ENCODE peak calls at places on chromosomes 16 and 17, in six cellular contexts. S is H9, J is heart left ventricle, D is mucosa of descending colon, P is fibroblast of lung, I is left ventricle myocardium inferior. F is an unnamed sample. For H3K9me3 and H3K4me1, the result is how much of the 10 kb centered on the place peaks cover.

GRCh38 chr17:57130708-57131461 is 45.8 kb downstream of the AKAP1 start:
- DNase-seq in I (peak), P (peak), D (peak), J (peak), S (peak), F (peak)

GRCh38 chr17:31740611-31741082 is 118.4 kb downstream of the COPRS start:
- DNase-seq in J (no peak), D (no peak), I (no peak), S (no peak), P (peak), F (no peak)

GRCh38 chr16:31147574-31147973 is 2.3 kb downstream of the PRSS36 start:
- DNase-seq in I (no peak), P (no peak), J (no peak), D (no peak), S (no peak), F (no peak)

GRCh38 chr17:8402921-8403536 is 5.4 kb upstream of the RNF222 start:
- DNase-seq in I (no peak), P (no peak), J (no peak), S (no peak), D (no peak), F (no peak)

GRCh38 chr17:36885161-36885735 is 52.0 kb upstream of the LHX1 start:
- DNase-seq in D (no peak), J (no peak), P (no peak), I (no peak), S (no peak), F (no peak)

GRCh38 chr16:81697321-81697885 is 81.7 kb upstream of the PLCG2 start:
- DNase-seq in P (peak), D (peak), S (peak), I (peak), J (no peak), F (peak)

GRCh38 chr17:1111599-1112443 is 68.0 kb downstream of the ABR start:
- DNase-seq in S (no peak), D (peak), P (no peak), J (no peak), I (peak), F (no peak)

GRCh38 chr16:19809121-19809635 is 75.5 kb downstream of the GPRC5B start:
- DNase-seq in S (no peak), J (no peak), D (peak), P (no peak), I (peak), F (peak)

GRCh38 chr17:61178284-61178683 is 221.4 kb upstream of the TBX2 start:
- DNase-seq in J (no peak), D (no peak), S (no peak), P (no peak), I (no peak), F (no peak)

GRCh38 chr17:31834448-31834847 is 24.6 kb downstream of the COPRS start:
- DNase-seq in S (no peak), D (no peak), I (no peak), J (no peak), P (no peak), F (no peak)

GRCh38 chr17:10743316-10744009 is 13.6 kb upstream of the TMEM220 start:
- DNase-seq in I (no peak), J (no peak), P (peak), S (no peak), D (no peak), F (no peak)

GRCh38 chr16:11482946-11483748 is 103.6 kb downstream of the LITAF start:
- DNase-seq in P (no peak), J (no peak), D (no peak), S (no peak), I (no peak), F (no peak)

GRCh38 chr16:11480634-11481033 is 106.1 kb downstream of the LITAF start:
- DNase-seq in J (no peak), S (no peak), P (no peak), D (no peak), I (no peak), F (no peak)

GRCh38 chr16:11479916-11480315 is 106.8 kb downstream of the LITAF start:
- DNase-seq in P (no peak), I (no peak), J (no peak), S (no peak), D (no peak), F (no peak)

GRCh38 chr16:11484691-11485258 is 101.9 kb downstream of the LITAF start:
- DNase-seq in I (no peak), J (no peak), P (no peak), D (no peak), S (no peak), F (no peak)

DNA sequence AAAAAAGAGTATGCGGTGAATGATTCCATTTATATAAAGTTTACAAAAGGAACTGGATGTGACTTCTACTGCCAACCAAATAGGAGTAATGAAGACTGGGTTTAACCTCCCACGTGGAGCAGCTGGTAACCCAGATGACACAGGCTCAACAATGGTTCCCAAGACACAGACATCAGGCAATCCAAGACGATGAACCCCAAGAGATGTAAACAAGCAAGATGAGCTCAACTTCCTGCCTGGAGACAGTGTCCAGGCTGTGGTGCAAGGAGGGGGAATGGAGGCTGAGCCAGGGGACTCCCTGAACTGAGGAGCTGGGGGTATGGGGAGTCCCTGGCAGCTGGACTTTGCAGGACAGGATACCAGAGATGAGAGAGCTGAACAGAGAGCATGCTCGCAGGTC is 104.7 kb downstream of the LITAF start:
- DNase-seq in S (no peak), I (no peak), J (no peak), P (peak), D (no peak), F (no peak)
- H3K9me3 ChIP-seq in S (under half), I (under half), J (under half), P (under half), D (under half), F (under half)

DNA sequence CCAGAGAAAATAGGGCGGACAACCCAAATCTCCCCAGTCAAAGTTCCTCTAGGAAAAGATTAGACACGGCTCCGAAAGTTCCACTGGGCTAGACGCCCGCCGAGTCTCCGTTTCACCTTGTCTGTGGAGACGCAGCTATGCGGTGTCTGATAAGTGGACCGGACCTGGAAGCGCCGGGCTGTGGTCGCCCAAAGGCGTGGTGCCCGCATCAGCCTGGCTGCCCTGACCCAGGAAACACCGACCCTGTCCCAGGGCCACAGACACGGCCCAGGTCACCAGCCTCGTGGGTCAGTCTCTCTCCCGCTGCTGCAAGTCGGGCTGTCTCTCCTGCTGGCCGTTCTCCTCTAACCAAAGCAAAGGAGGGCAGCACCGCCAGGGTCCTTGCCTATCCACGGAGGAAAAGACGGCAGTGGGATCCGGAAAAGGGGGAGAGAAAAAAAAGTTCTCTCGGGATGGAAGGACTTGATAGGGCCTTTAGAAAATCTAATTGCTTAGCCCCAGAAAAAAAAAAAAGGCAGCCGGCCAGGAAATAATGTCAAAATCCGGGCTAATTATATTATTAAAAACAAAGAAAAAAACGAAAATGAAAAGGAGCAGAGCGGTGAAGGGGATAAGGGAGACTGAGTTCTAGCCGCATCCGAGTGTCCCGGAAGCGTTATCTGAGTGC is 13.9 kb upstream of the FOXF1 start:
- DNase-seq in I (no peak), S (no peak), J (no peak), D (no peak), P (no peak), F (no peak)
- H3K4me1 ChIP-seq in I (under half), S (under half), J (under half), D (under half), P (under half), F (under half)

DNA sequence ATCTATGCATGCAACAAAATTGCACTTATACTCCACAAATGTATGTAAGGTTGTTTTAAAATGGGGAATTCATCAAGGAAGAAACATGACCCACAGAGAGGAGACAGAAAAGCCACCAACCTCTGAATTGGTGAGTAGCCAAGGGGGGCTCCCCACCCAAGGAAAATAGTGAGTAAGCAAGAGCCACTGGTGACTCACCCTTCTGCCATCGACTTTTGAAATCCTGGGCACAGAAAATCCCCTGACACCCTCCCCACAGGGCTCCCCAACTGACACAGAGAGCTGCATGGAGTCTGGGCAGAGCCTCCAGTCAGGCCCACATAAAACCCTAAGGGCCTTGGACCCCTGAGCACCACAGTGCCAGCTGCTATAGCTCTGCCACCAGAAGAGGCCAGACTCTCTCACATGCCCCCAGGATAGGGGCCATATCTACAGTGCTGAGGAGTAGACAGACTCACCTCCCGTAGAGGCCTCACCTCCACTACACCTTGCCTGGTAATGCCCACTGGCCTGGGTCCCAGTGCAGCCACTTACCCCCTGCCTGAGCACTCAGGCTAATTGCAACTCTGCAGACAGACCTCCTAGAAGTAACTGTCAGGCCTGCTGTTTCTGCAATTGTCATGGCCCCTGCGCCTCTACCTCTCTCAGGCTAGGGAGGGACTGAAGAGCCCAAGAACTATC is 244.7 kb upstream of the WSB1 start:
- DNase-seq in J (no peak), I (no peak), D (no peak), S (no peak), P (no peak), F (no peak)
- H3K9me3 ChIP-seq in J (under half), I (under half), D (under half), S (half or more), P (under half), F (under half)

GRCh38 chr17:77315551-77316190 is 174.9 kb downstream of the SEC14L1 start:
- DNase-seq in S (no peak), P (no peak), J (no peak), I (no peak), D (no peak), F (no peak)
- H3K4me1 ChIP-seq in S (under half), P (under half), J (under half), I (under half), D (under half), F (under half)

DNA sequence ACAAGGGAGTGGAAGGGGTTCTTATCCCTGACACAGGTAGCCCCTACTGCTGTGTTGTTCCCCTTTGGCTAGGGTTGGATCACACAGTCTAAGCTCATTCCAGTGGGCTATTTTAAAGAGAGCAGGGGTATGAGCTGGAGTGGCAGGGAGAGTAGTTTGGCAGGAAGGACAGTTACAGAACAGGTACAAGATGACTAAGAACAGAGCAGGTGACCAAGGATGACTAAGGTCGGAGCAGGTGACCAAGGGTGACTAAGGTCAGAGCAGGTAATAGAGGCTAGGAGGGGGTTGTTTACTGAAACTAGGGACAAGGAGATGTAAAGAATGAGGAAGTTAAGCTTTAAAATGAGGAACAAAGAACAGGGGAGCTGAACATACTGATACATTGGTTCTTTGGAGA is 58.8 kb downstream of the UTP18 start:
- DNase-seq in I (no peak), P (no peak), D (no peak), J (no peak), S (no peak), F (no peak)
- H3K9me3 ChIP-seq in I (under half), P (under half), D (under half), J (under half), S (under half), F (under half)

F was measured in body of pancreas.